ENCODE peak calls at places on chromosome 21, in seven cellular contexts. One of them, this sample, is unnamed.

GRCh38 chr21:44517175-44517899 is 22.7 kb downstream of the KRTAP10-1 start:
- DNase-seq in HepG2: peak; percentile 93
- DNase-seq in GM12891: no peak
- DNase-seq in H1: no peak
- DNase-seq in K562: peak; percentile 92
- DNase-seq in SK-N-SH: peak; percentile 98
- DNase-seq in GM12878: peak; percentile 13
- DNase-seq in this sample: no peak

GRCh38 chr21:45428534-45428933 is 23.6 kb downstream of the COL18A1 start:
- DNase-seq in SK-N-SH: no peak
- DNase-seq in HepG2: no peak
- DNase-seq in K562: no peak
- DNase-seq in H1: no peak
- DNase-seq in GM12878: no peak
- DNase-seq in GM12891: no peak
- DNase-seq in this sample: no peak

GRCh38 chr21:44870748-44871495 is 2.6 kb downstream of the PTTG1IP start:
- DNase-seq in SK-N-SH: no peak
- DNase-seq in GM12878: no peak
- DNase-seq in GM12891: no peak
- DNase-seq in K562: no peak
- DNase-seq in H1: no peak
- DNase-seq in HepG2: peak; percentile 40
- DNase-seq in this sample: no peak

GRCh38 chr21:45423201-45423955 is 18.4 kb downstream of the COL18A1 start:
- DNase-seq in HepG2: peak; percentile 87
- DNase-seq in SK-N-SH: no peak
- DNase-seq in GM12891: no peak
- DNase-seq in H1: no peak
- DNase-seq in K562: no peak
- DNase-seq in GM12878: no peak
- DNase-seq in this sample: no peak

GRCh38 chr21:45041351-45041805 is 33.0 kb upstream of the ADARB1 start:
- DNase-seq in H1: no peak
- DNase-seq in SK-N-SH: no peak
- DNase-seq in GM12891: no peak
- DNase-seq in K562: no peak
- DNase-seq in GM12878: no peak
- DNase-seq in HepG2: no peak
- DNase-seq in this sample: no peak

GRCh38 chr21:32120231-32120630 is 158.6 kb downstream of the MIS18A start:
- DNase-seq in SK-N-SH: no peak
- DNase-seq in GM12891: no peak
- DNase-seq in K562: no peak
- DNase-seq in GM12878: no peak
- DNase-seq in H1: no peak
- DNase-seq in HepG2: no peak
- DNase-seq in this sample: no peak

GRCh38 chr21:31866077-31866511 is 6.7 kb upstream of the HUNK start:
- DNase-seq in K562: peak; percentile 76
- DNase-seq in GM12891: peak; percentile 53
- DNase-seq in HepG2: peak; percentile 65
- DNase-seq in H1: peak; percentile 98
- DNase-seq in GM12878: no peak
- DNase-seq in SK-N-SH: peak; percentile 86
- DNase-seq in this sample: peak; percentile 52

GRCh38 chr21:16192900-16193299 is 463.1 kb downstream of the USP25 start:
- DNase-seq in GM12891: no peak
- DNase-seq in GM12878: no peak
- DNase-seq in K562: no peak
- DNase-seq in SK-N-SH: no peak
- DNase-seq in HepG2: no peak
- DNase-seq in H1: no peak
- DNase-seq in this sample: no peak

GRCh38 chr21:15255359-15256157 is 190.8 kb upstream of the NRIP1 start:
- DNase-seq in H1: no peak
- DNase-seq in GM12878: no peak
- DNase-seq in SK-N-SH: no peak
- DNase-seq in HepG2: no peak
- DNase-seq in GM12891: no peak
- DNase-seq in K562: no peak
- DNase-seq in this sample: no peak

GRCh38 chr21:29299906-29300546 is 1.3 kb downstream of the BACH1 start:
- DNase-seq in GM12878: peak; percentile 68
- DNase-seq in GM12891: no peak
- DNase-seq in H1: no peak
- DNase-seq in SK-N-SH: peak; percentile 44
- DNase-seq in HepG2: peak; percentile 87
- DNase-seq in K562: peak; percentile 83
- DNase-seq in this sample: peak; percentile 23

GRCh38 chr21:29256125-29256895 is 42.4 kb upstream of the BACH1 start:
- DNase-seq in H1: no peak
- DNase-seq in GM12878: no peak
- DNase-seq in GM12891: no peak
- DNase-seq in K562: no peak
- DNase-seq in HepG2: no peak
- DNase-seq in SK-N-SH: no peak
- DNase-seq in this sample: no peak

GRCh38 chr21:40839551-40839950 is 7.4 kb downstream of the DSCAM start:
- DNase-seq in GM12891: no peak
- DNase-seq in K562: no peak
- DNase-seq in GM12878: no peak
- DNase-seq in H1: no peak
- DNase-seq in HepG2: no peak
- DNase-seq in SK-N-SH: no peak
- DNase-seq in this sample: no peak

GRCh38 chr21:40844935-40845334 is 2.0 kb downstream of the DSCAM start:
- DNase-seq in SK-N-SH: no peak
- DNase-seq in GM12878: no peak
- DNase-seq in H1: no peak
- DNase-seq in HepG2: no peak
- DNase-seq in GM12891: no peak
- DNase-seq in K562: no peak
- DNase-seq in this sample: no peak

GRCh38 chr21:40840441-40840840 is 6.5 kb downstream of the DSCAM start:
- DNase-seq in H1: no peak
- DNase-seq in HepG2: no peak
- DNase-seq in GM12878: no peak
- DNase-seq in K562: no peak
- DNase-seq in SK-N-SH: no peak
- DNase-seq in GM12891: no peak
- DNase-seq in this sample: no peak

GRCh38 chr21:40841524-40842196 is 5.3 kb downstream of the DSCAM start:
- DNase-seq in H1: peak; percentile 75
- DNase-seq in K562: no peak
- DNase-seq in GM12891: no peak
- DNase-seq in HepG2: peak; percentile 6
- DNase-seq in SK-N-SH: peak; percentile 81
- DNase-seq in GM12878: no peak
- DNase-seq in this sample: no peak

DNA sequence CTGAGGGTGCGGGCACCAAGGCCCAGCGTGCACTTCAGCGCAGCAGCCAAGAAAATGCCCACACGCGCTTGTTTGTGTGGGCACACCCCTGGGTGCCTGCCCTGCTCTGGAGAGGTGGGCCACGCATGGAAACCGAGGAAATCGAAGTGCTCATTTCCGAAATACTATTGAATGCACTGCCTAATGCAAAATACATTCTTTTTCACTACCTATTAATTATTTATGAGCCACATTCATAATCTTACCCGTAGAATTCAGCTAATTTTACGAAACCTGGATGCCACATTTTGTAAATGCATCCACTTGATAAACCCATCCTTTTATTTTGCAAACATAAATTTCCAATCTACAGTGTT is 4.8 kb downstream of the DSCAM start:
- DNase-seq in H1: no peak
- DNase-seq in SK-N-SH: no peak
- DNase-seq in K562: no peak
- DNase-seq in HepG2: no peak
- DNase-seq in GM12878: no peak
- DNase-seq in GM12891: no peak
- DNase-seq in this sample: no peak
- TF ChIP-seq TAF1 in H1: no peak
- TF ChIP-seq TAF1 in SK-N-SH: no peak
- TF ChIP-seq TAF1 in K562: no peak
- TF ChIP-seq TAF1 in HepG2: no peak
- TF ChIP-seq TAF1 in GM12878: no peak
- TF ChIP-seq TAF1 in GM12891: no peak
- TF ChIP-seq TAF1 in this sample: no peak

GRCh38 chr21:35933466-35933865 is 126.9 kb downstream of the SETD4 start:
- DNase-seq in GM12878: no peak
- DNase-seq in SK-N-SH: no peak
- DNase-seq in GM12891: no peak
- DNase-seq in H1: no peak
- DNase-seq in K562: no peak
- DNase-seq in HepG2: no peak
- DNase-seq in this sample: no peak

GRCh38 chr21:35927262-35927661 is 133.1 kb downstream of the SETD4 start:
- DNase-seq in SK-N-SH: no peak
- DNase-seq in GM12878: no peak
- DNase-seq in H1: no peak
- DNase-seq in GM12891: no peak
- DNase-seq in K562: no peak
- DNase-seq in HepG2: no peak
- DNase-seq in this sample: no peak

GRCh38 chr21:35932232-35932911 is 128.0 kb downstream of the SETD4 start:
- DNase-seq in HepG2: no peak
- DNase-seq in GM12891: peak; percentile 29
- DNase-seq in GM12878: peak; percentile 36
- DNase-seq in K562: no peak
- DNase-seq in SK-N-SH: no peak
- DNase-seq in H1: no peak
- DNase-seq in this sample: peak; percentile 9
- TF ChIP-seq POLR2AphosphoS5 in HepG2: no peak
- TF ChIP-seq POLR2AphosphoS5 in GM12891: no peak
- TF ChIP-seq POLR2AphosphoS5 in GM12878: no peak
- TF ChIP-seq POLR2AphosphoS5 in K562: no peak
- TF ChIP-seq POLR2AphosphoS5 in SK-N-SH: peak; percentile 77
- TF ChIP-seq POLR2AphosphoS5 in H1: no peak
- TF ChIP-seq POLR2AphosphoS5 in this sample: no peak

DNA sequence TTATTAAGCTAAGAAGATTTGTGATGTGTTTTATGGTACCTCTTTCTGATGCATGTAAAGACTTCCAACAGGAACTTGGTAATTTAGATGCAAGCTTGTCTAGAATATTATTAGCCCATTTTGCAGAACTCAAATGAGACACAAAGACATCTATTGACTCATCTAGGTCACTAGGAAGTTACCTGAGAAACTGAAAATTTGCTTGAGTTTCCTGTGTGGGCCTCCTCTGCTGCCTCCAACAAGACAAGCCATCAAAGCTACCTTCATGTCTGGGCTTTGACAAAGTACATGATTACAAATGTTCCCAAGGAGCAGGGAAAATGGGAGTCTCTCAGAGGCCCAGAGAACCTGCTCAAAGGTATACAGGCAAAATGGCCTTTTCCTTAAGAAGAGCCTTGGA is 5.6 kb downstream of the RUNX1 start:
- DNase-seq in HepG2: no peak
- DNase-seq in GM12878: no peak
- DNase-seq in GM12891: peak; percentile 16
- DNase-seq in SK-N-SH: no peak
- DNase-seq in K562: no peak
- DNase-seq in H1: no peak
- DNase-seq in this sample: no peak
- TF ChIP-seq TAF1 in HepG2: no peak
- TF ChIP-seq TAF1 in GM12878: no peak
- TF ChIP-seq TAF1 in GM12891: no peak
- TF ChIP-seq TAF1 in SK-N-SH: no peak
- TF ChIP-seq TAF1 in K562: no peak
- TF ChIP-seq TAF1 in H1: no peak
- TF ChIP-seq TAF1 in this sample: no peak

GRCh38 chr21:39637971-39638628 is 25.4 kb downstream of the B3GALT5 start:
- DNase-seq in GM12878: no peak
- DNase-seq in HepG2: no peak
- DNase-seq in SK-N-SH: no peak
- DNase-seq in H1: no peak
- DNase-seq in GM12891: no peak
- DNase-seq in K562: no peak
- DNase-seq in this sample: no peak

GRCh38 chr21:39640754-39641153 is 28.0 kb downstream of the B3GALT5 start:
- DNase-seq in K562: no peak
- DNase-seq in H1: no peak
- DNase-seq in GM12891: no peak
- DNase-seq in SK-N-SH: no peak
- DNase-seq in HepG2: no peak
- DNase-seq in GM12878: no peak
- DNase-seq in this sample: no peak

GRCh38 chr21:39634507-39634906 is 21.8 kb downstream of the B3GALT5 start:
- DNase-seq in SK-N-SH: no peak
- DNase-seq in K562: no peak
- DNase-seq in HepG2: no peak
- DNase-seq in H1: no peak
- DNase-seq in GM12878: no peak
- DNase-seq in GM12891: no peak
- DNase-seq in this sample: no peak

GRCh38 chr21:39633770-39634181 is 21.0 kb downstream of the B3GALT5 start:
- DNase-seq in GM12878: no peak
- DNase-seq in SK-N-SH: no peak
- DNase-seq in K562: no peak
- DNase-seq in H1: no peak
- DNase-seq in GM12891: no peak
- DNase-seq in HepG2: no peak
- DNase-seq in this sample: no peak

DNA sequence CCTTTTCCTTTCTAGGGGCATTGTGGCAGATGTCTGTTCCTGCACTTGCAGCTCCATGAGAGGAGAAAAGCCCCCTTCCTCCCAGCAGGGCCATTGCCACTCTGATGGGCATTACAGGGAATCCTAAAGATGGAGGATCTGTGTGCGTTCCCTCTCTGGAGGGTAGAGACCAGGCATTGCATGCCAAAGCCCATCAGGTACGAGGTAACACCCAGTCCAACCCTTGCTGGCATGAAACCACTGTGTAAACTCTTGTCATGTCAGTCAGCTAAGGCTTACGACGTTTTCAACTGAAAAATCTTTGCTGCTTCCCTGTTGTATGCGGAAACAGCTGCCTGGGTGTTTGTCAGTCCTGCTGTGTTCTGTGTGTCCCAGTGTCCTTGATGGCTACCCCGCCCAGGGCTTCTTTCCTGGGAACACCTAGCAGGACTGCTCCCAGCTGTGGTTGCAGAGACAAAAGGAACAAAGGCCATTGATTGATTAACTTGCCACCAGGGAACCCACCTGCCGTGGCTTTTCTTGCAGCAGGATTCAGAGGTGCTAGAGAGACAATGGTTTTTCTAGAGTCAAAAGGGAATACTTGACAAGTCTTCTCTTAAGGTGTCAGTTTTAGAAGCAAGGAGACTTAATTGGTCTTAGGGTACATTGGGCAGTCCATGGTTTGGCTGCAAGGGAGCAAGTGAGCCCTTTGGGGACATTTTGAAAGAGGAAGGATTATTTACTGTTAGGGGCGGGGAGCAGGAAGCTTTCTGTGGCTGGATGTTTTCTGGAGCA is 24.6 kb downstream of the B3GALT5 start:
- DNase-seq in HepG2: no peak
- DNase-seq in GM12891: no peak
- DNase-seq in GM12878: no peak
- DNase-seq in K562: no peak
- DNase-seq in SK-N-SH: no peak
- DNase-seq in H1: no peak
- DNase-seq in this sample: no peak
- TF ChIP-seq POLR2AphosphoS5 in HepG2: no peak
- TF ChIP-seq POLR2AphosphoS5 in GM12891: no peak
- TF ChIP-seq POLR2AphosphoS5 in GM12878: no peak
- TF ChIP-seq POLR2AphosphoS5 in K562: no peak
- TF ChIP-seq POLR2AphosphoS5 in SK-N-SH: no peak
- TF ChIP-seq POLR2AphosphoS5 in H1: no peak
- TF ChIP-seq POLR2AphosphoS5 in this sample: no peak

GRCh38 chr21:42160111-42160949 is 58.6 kb upstream of the ABCG1 start:
- DNase-seq in H1: no peak
- DNase-seq in K562: no peak
- DNase-seq in HepG2: no peak
- DNase-seq in GM12878: no peak
- DNase-seq in GM12891: no peak
- DNase-seq in SK-N-SH: no peak
- DNase-seq in this sample: no peak
- TF ChIP-seq TAF1 in H1: no peak
- TF ChIP-seq TAF1 in K562: no peak
- TF ChIP-seq TAF1 in HepG2: no peak
- TF ChIP-seq TAF1 in GM12878: no peak
- TF ChIP-seq TAF1 in GM12891: no peak
- TF ChIP-seq TAF1 in SK-N-SH: no peak
- TF ChIP-seq TAF1 in this sample: no peak

This sample was measured in GM12892.